ENCODE peak calls at places on chromosome 5, in seven cellular contexts. One of them, this sample, is unnamed.

GRCh38 chr5:105899726-105900125 is 1771.0 kb downstream of the EFNA5 start:
- DNase-seq in stimulated activated CD4-positive, alpha-beta T cell treated with anti-CD3 and anti-CD28 coated beads, Interleukin-4, amount 100 ng/mL, for 48 hours: no peak
- DNase-seq in cardiac fibroblast: no peak
- DNase-seq in ELR: no peak
- DNase-seq in Calu3: no peak
- DNase-seq in AG09319: no peak
- DNase-seq in ACHN: no peak
- DNase-seq in this sample: peak

GRCh38 chr5:32942225-32942989 is 231.3 kb downstream of the NPR3 start:
- DNase-seq in stimulated activated CD4-positive, alpha-beta T cell treated with anti-CD3 and anti-CD28 coated beads, Interleukin-4, amount 100 ng/mL, for 48 hours: no peak
- DNase-seq in cardiac fibroblast: peak
- DNase-seq in ELR: peak
- DNase-seq in Calu3: peak
- DNase-seq in AG09319: no peak
- DNase-seq in ACHN: peak
- DNase-seq in this sample: peak

GRCh38 chr5:149410721-149411432 is 31.8 kb upstream of the IL17B start:
- DNase-seq in stimulated activated CD4-positive, alpha-beta T cell treated with anti-CD3 and anti-CD28 coated beads, Interleukin-4, amount 100 ng/mL, for 48 hours: no peak
- DNase-seq in cardiac fibroblast: peak
- DNase-seq in ELR: no peak
- DNase-seq in Calu3: no peak
- DNase-seq in AG09319: no peak
- DNase-seq in ACHN: no peak
- DNase-seq in this sample: no peak

GRCh38 chr5:61631438-61631941 is 299.4 kb downstream of the ZSWIM6 start:
- DNase-seq in stimulated activated CD4-positive, alpha-beta T cell treated with anti-CD3 and anti-CD28 coated beads, Interleukin-4, amount 100 ng/mL, for 48 hours: no peak
- DNase-seq in cardiac fibroblast: peak
- DNase-seq in ELR: no peak
- DNase-seq in Calu3: no peak
- DNase-seq in AG09319: no peak
- DNase-seq in ACHN: no peak
- DNase-seq in this sample: peak

GRCh38 chr5:145937432-145938250 is 1.3 kb downstream of the SH3RF2 start:
- DNase-seq in stimulated activated CD4-positive, alpha-beta T cell treated with anti-CD3 and anti-CD28 coated beads, Interleukin-4, amount 100 ng/mL, for 48 hours: no peak
- DNase-seq in cardiac fibroblast: peak
- DNase-seq in ELR: peak
- DNase-seq in Calu3: peak
- DNase-seq in AG09319: no peak
- DNase-seq in ACHN: peak
- DNase-seq in this sample: no peak

GRCh38 chr5:34685485-34686197 is 29.5 kb downstream of the RAI14 start:
- DNase-seq in stimulated activated CD4-positive, alpha-beta T cell treated with anti-CD3 and anti-CD28 coated beads, Interleukin-4, amount 100 ng/mL, for 48 hours: no peak
- DNase-seq in cardiac fibroblast: peak
- DNase-seq in ELR: peak
- DNase-seq in Calu3: no peak
- DNase-seq in AG09319: no peak
- DNase-seq in ACHN: peak
- DNase-seq in this sample: peak

GRCh38 chr5:124816381-124816780 is 69.9 kb upstream of the ZNF608 start:
- DNase-seq in stimulated activated CD4-positive, alpha-beta T cell treated with anti-CD3 and anti-CD28 coated beads, Interleukin-4, amount 100 ng/mL, for 48 hours: no peak
- DNase-seq in cardiac fibroblast: no peak
- DNase-seq in ELR: no peak
- DNase-seq in Calu3: no peak
- DNase-seq in AG09319: no peak
- DNase-seq in ACHN: no peak
- DNase-seq in this sample: no peak

GRCh38 chr5:51208291-51208690 is 175.0 kb upstream of the ISL1 start:
- DNase-seq in stimulated activated CD4-positive, alpha-beta T cell treated with anti-CD3 and anti-CD28 coated beads, Interleukin-4, amount 100 ng/mL, for 48 hours: no peak
- DNase-seq in cardiac fibroblast: no peak
- DNase-seq in ELR: no peak
- DNase-seq in Calu3: peak
- DNase-seq in AG09319: no peak
- DNase-seq in ACHN: no peak
- DNase-seq in this sample: no peak

GRCh38 chr5:101806410-101806809 is 489.7 kb downstream of the SLCO4C1 start:
- DNase-seq in stimulated activated CD4-positive, alpha-beta T cell treated with anti-CD3 and anti-CD28 coated beads, Interleukin-4, amount 100 ng/mL, for 48 hours: no peak
- DNase-seq in cardiac fibroblast: no peak
- DNase-seq in ELR: no peak
- DNase-seq in Calu3: no peak
- DNase-seq in AG09319: no peak
- DNase-seq in ACHN: no peak
- DNase-seq in this sample: no peak

GRCh38 chr5:132460835-132461230 is 29.7 kb downstream of the IRF1 start:
- DNase-seq in stimulated activated CD4-positive, alpha-beta T cell treated with anti-CD3 and anti-CD28 coated beads, Interleukin-4, amount 100 ng/mL, for 48 hours: no peak
- DNase-seq in cardiac fibroblast: no peak
- DNase-seq in ELR: no peak
- DNase-seq in Calu3: no peak
- DNase-seq in AG09319: no peak
- DNase-seq in ACHN: no peak
- DNase-seq in this sample: no peak

GRCh38 chr5:67693956-67694564 is 497.5 kb upstream of the CD180 start:
- DNase-seq in stimulated activated CD4-positive, alpha-beta T cell treated with anti-CD3 and anti-CD28 coated beads, Interleukin-4, amount 100 ng/mL, for 48 hours: no peak
- DNase-seq in cardiac fibroblast: peak
- DNase-seq in ELR: no peak
- DNase-seq in Calu3: no peak
- DNase-seq in AG09319: no peak
- DNase-seq in ACHN: no peak
- DNase-seq in this sample: peak

GRCh38 chr5:160370713-160371034 is 248 bp upstream of the C1QTNF2 start:
- DNase-seq in stimulated activated CD4-positive, alpha-beta T cell treated with anti-CD3 and anti-CD28 coated beads, Interleukin-4, amount 100 ng/mL, for 48 hours: no peak
- DNase-seq in cardiac fibroblast: no peak
- DNase-seq in ELR: no peak
- DNase-seq in Calu3: no peak
- DNase-seq in AG09319: no peak
- DNase-seq in ACHN: no peak
- DNase-seq in this sample: no peak

GRCh38 chr5:52895070-52895469 is 94.1 kb upstream of the ITGA2 start:
- DNase-seq in stimulated activated CD4-positive, alpha-beta T cell treated with anti-CD3 and anti-CD28 coated beads, Interleukin-4, amount 100 ng/mL, for 48 hours: no peak
- DNase-seq in cardiac fibroblast: no peak
- DNase-seq in ELR: no peak
- DNase-seq in Calu3: no peak
- DNase-seq in AG09319: no peak
- DNase-seq in ACHN: no peak
- DNase-seq in this sample: peak

GRCh38 chr5:141483842-141484241 is 988 bp upstream of the PCDHGC4 start:
- DNase-seq in stimulated activated CD4-positive, alpha-beta T cell treated with anti-CD3 and anti-CD28 coated beads, Interleukin-4, amount 100 ng/mL, for 48 hours: no peak
- DNase-seq in cardiac fibroblast: no peak
- DNase-seq in ELR: no peak
- DNase-seq in Calu3: no peak
- DNase-seq in AG09319: no peak
- DNase-seq in ACHN: no peak
- DNase-seq in this sample: no peak

GRCh38 chr5:66323142-66323890 is 179.2 kb downstream of the SREK1 start:
- DNase-seq in stimulated activated CD4-positive, alpha-beta T cell treated with anti-CD3 and anti-CD28 coated beads, Interleukin-4, amount 100 ng/mL, for 48 hours: no peak
- DNase-seq in cardiac fibroblast: no peak
- DNase-seq in ELR: no peak
- DNase-seq in Calu3: no peak
- DNase-seq in AG09319: no peak
- DNase-seq in ACHN: no peak
- DNase-seq in this sample: no peak

GRCh38 chr5:123423278-123424149 is at the start of gene CEP120:
- DNase-seq in stimulated activated CD4-positive, alpha-beta T cell treated with anti-CD3 and anti-CD28 coated beads, Interleukin-4, amount 100 ng/mL, for 48 hours: peak
- DNase-seq in cardiac fibroblast: peak
- DNase-seq in ELR: peak
- DNase-seq in Calu3: peak
- DNase-seq in AG09319: peak
- DNase-seq in ACHN: peak
- DNase-seq in this sample: peak

GRCh38 chr5:124057815-124058231 is 545.8 kb downstream of the CSNK1G3 start:
- DNase-seq in stimulated activated CD4-positive, alpha-beta T cell treated with anti-CD3 and anti-CD28 coated beads, Interleukin-4, amount 100 ng/mL, for 48 hours: no peak
- DNase-seq in cardiac fibroblast: no peak
- DNase-seq in ELR: no peak
- DNase-seq in Calu3: no peak
- DNase-seq in AG09319: no peak
- DNase-seq in ACHN: no peak
- DNase-seq in this sample: no peak

GRCh38 chr5:139814191-139814601 is 18.6 kb downstream of the PSD2 start:
- DNase-seq in stimulated activated CD4-positive, alpha-beta T cell treated with anti-CD3 and anti-CD28 coated beads, Interleukin-4, amount 100 ng/mL, for 48 hours: no peak
- DNase-seq in cardiac fibroblast: no peak
- DNase-seq in ELR: no peak
- DNase-seq in Calu3: no peak
- DNase-seq in AG09319: no peak
- DNase-seq in ACHN: no peak
- DNase-seq in this sample: no peak

GRCh38 chr5:115295775-115296129 is 702 bp downstream of the CCDC112 start:
- DNase-seq in stimulated activated CD4-positive, alpha-beta T cell treated with anti-CD3 and anti-CD28 coated beads, Interleukin-4, amount 100 ng/mL, for 48 hours: no peak
- DNase-seq in cardiac fibroblast: no peak
- DNase-seq in ELR: no peak
- DNase-seq in Calu3: no peak
- DNase-seq in AG09319: no peak
- DNase-seq in ACHN: no peak
- DNase-seq in this sample: no peak

GRCh38 chr5:179668404-179668803 is 12.4 kb downstream of the CBY3 start:
- DNase-seq in stimulated activated CD4-positive, alpha-beta T cell treated with anti-CD3 and anti-CD28 coated beads, Interleukin-4, amount 100 ng/mL, for 48 hours: no peak
- DNase-seq in cardiac fibroblast: peak
- DNase-seq in ELR: peak
- DNase-seq in Calu3: no peak
- DNase-seq in AG09319: peak
- DNase-seq in ACHN: no peak
- DNase-seq in this sample: peak